ENCODE peak calls at places on chromosomes 12 and 14, in ten cellular contexts. B is H9, U is fibroblast of mammary gland, M is AG09319, I is fibroblast of the aortic adventitia, P is glutamatergic neuron, A is lower leg skin, H is stomach, K is ovary, T is Calu3. E is an unnamed sample.

GRCh38 chr12:114163766-114164165 is 197.6 kb upstream of the RBM19 start:
- DNase-seq in A (no peak), I (peak; percentile 16), B (no peak), T (no peak), K (no peak), P (no peak), H (no peak), U (peak; percentile 99), M (no peak), E (no peak)

GRCh38 chr12:89786177-89786810 is 77.7 kb upstream of the ATP2B1 start:
- DNase-seq in T (no peak), K (no peak), P (no peak), B (no peak), H (no peak), M (no peak), A (no peak), U (no peak), I (no peak), E (no peak)

GRCh38 chr14:99420711-99421110 is 59.9 kb downstream of the SETD3 start:
- DNase-seq in H (peak; percentile 36), A (no peak), B (peak; percentile 48), T (no peak), P (no peak), I (peak; percentile 46), M (no peak), K (no peak), U (peak; percentile 12), E (no peak)

GRCh38 chr14:89418976-89419375 is 1.9 kb upstream of the FOXN3 start:
- DNase-seq in B (no peak), T (no peak), A (no peak), P (no peak), H (no peak), M (no peak), K (no peak), U (no peak), I (no peak), E (no peak)

GRCh38 chr14:49497725-49498348 is 88.3 kb downstream of the RPS29 start:
- DNase-seq in U (peak; percentile 81), T (peak; percentile 23), M (peak; percentile 31), H (no peak), P (no peak), B (no peak), A (no peak), I (peak; percentile 86), K (no peak), E (peak; percentile 57)

GRCh38 chr12:53051058-53051880 is 1.4 kb downstream of the TNS2 start:
- DNase-seq in H (peak; percentile 59), P (peak; percentile 40), U (peak; percentile 89), I (no peak), T (no peak), K (peak; percentile 57), B (no peak), M (no peak), A (peak; percentile 97), E (no peak)

GRCh38 chr14:99687284-99688209 is 3.4 kb downstream of the CYP46A1 start:
- DNase-seq in P (no peak), K (no peak), T (peak; percentile 41), M (no peak), U (no peak), B (peak; percentile 84), H (no peak), A (peak; percentile 75), I (no peak), E (no peak)

GRCh38 chr14:105379946-105380345 is 18.4 kb upstream of the TEX22 start:
- DNase-seq in I (no peak), T (no peak), P (no peak), U (no peak), A (no peak), K (no peak), B (no peak), H (no peak), M (no peak), E (no peak)

GRCh38 chr14:64247186-64247585 is 47.0 kb downstream of the ESR2 start:
- DNase-seq in A (no peak), H (no peak), P (no peak), T (no peak), B (no peak), U (no peak), K (no peak), M (no peak), I (no peak), E (no peak)

GRCh38 chr12:106288134-106288509 is 14.4 kb upstream of the TCP11L2 start:
- DNase-seq in B (no peak), H (no peak), A (no peak), T (no peak), U (no peak), K (no peak), I (peak; percentile 24), P (no peak), M (no peak), E (no peak)

GRCh38 chr14:93926209-93926872 is 803 bp upstream of the FAM181A start:
- DNase-seq in H (no peak), P (no peak), U (no peak), B (no peak), K (no peak), M (no peak), A (no peak), T (no peak), I (no peak), E (no peak)

GRCh38 chr14:63893701-63894458 is 41.1 kb downstream of the SYNE2 start:
- DNase-seq in T (no peak), K (peak; percentile 47), I (peak; percentile 100), A (peak; percentile 89), B (no peak), M (peak; percentile 72), U (peak; percentile 93), P (no peak), H (peak; percentile 29), E (no peak)

GRCh38 chr12:41993283-41993682 is 151.4 kb downstream of the GXYLT1 start:
- DNase-seq in U (no peak), H (no peak), B (no peak), K (no peak), P (no peak), T (no peak), M (no peak), I (no peak), A (no peak), E (no peak)

GRCh38 chr12:2580821-2581220 is 213.9 kb upstream of the FKBP4 start:
- DNase-seq in T (no peak), I (peak; percentile 15), A (no peak), U (peak; percentile 17), H (no peak), B (no peak), P (no peak), M (no peak), K (no peak), E (no peak)

GRCh38 chr12:6016756-6017155 is 71.7 kb upstream of the ANO2 start:
- DNase-seq in A (no peak), H (no peak), T (no peak), K (no peak), I (no peak), P (no peak), B (no peak), U (no peak), M (no peak), E (no peak)

GRCh38 chr12:123808167-123808566 is 46.1 kb downstream of the DNAH10 start:
- DNase-seq in P (peak; percentile 26), U (peak; percentile 15), K (no peak), B (peak; percentile 68), I (no peak), T (peak; percentile 42), M (no peak), A (no peak), H (no peak), E (no peak)
- TF ChIP-seq CTCF in P (no peak), U (peak; percentile 31), K (no peak), B (peak; percentile 64), I (peak; percentile 35), T (no peak), M (peak; percentile 28), A (no peak), H (no peak), E (no peak)

DNA sequence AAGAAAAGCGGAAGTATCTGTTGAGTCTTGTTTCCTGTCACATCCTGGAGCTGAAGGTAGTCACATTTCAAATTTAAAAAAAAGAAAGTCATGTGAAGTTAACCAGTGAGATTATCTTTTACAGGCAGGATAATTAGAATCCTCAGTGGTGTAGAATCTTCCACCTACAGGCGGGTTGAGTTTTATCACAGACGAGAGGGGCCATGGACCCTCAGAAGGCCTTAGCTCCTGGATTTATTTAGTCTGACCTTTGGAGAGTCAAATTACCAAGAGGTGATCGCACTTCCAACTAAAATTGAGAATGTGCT is 13.0 kb upstream of the GNG2 start:
- DNase-seq in P (no peak), B (no peak), T (no peak), I (no peak), U (no peak), K (no peak), H (no peak), M (no peak), A (no peak), E (no peak)
- TF ChIP-seq CTCF in P (no peak), B (no peak), T (no peak), I (no peak), U (no peak), K (no peak), H (no peak), M (no peak), A (no peak), E (no peak)

DNA sequence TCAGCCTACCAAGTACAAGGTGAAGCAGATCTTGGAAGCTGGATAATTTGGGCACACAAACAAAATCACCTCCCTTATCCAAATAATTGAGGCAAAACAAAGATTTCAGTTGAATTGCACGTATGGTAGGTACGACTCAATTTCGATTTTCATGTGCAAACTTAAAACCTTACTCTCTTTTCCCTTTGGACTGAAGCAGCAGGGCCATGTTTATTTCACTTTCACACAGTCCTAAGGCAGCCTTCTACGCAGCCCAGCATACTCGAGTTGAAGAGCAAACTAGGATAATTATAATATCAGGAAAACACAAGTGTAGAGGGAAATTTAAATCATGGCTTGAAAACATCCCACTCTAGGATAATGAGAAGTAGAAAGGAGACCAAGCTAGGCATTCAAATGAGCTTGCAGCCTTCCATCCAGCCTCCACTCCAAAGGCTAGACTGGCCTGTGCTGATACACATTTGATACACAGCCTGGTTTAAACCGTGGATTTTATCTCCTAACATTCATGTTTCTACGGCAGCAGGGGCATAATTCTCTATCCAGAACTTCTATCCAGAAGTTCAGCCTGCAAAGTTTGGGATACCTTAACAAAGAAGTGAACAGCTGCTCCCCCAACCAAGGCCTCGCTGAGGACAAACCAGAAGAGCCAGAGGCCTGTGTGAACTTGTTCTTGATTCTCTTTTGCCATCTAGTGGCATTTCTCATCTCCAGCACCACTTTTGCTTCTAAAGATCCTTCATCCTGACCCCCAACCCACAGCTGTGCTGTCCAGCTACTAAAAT is 2.4 kb upstream of the RNASE7 start:
- DNase-seq in T (peak; percentile 37), K (peak; percentile 62), M (peak; percentile 32), H (peak; percentile 49), A (peak; percentile 82), B (peak; percentile 61), P (no peak), U (peak; percentile 73), I (peak; percentile 84), E (peak; percentile 65)
- TF ChIP-seq CTCF in T (peak; percentile 44), K (peak; percentile 83), M (peak; percentile 65), H (no peak), A (peak; percentile 64), B (peak; percentile 78), P (no peak), U (peak; percentile 65), I (peak; percentile 70), E (peak; percentile 58)

GRCh38 chr12:64142784-64143183 is 79.3 kb downstream of the KICS2 start:
- DNase-seq in U (no peak), A (no peak), T (no peak), K (no peak), P (no peak), I (no peak), H (no peak), M (no peak), B (no peak), E (no peak)

GRCh38 chr12:64142382-64142781 is 79.7 kb downstream of the KICS2 start:
- DNase-seq in B (no peak), H (no peak), A (no peak), U (no peak), T (no peak), K (no peak), M (no peak), P (no peak), I (no peak), E (no peak)

GRCh38 chr12:64137117-64137516 is 85.0 kb downstream of the KICS2 start:
- DNase-seq in P (no peak), B (no peak), A (no peak), K (no peak), T (no peak), M (no peak), I (no peak), H (no peak), U (peak; percentile 47), E (no peak)
- TF ChIP-seq CTCF in P (no peak), B (no peak), A (no peak), K (no peak), T (no peak), M (no peak), I (no peak), H (no peak), U (no peak), E (no peak)